ENCODE peak calls at places on chromosome 22, in four cellular contexts. C, X, B and U are unnamed samples.

GRCh38 chr22:30295576-30295975 is 6.3 kb upstream of the CASTOR1 start:
- DNase-seq in C (no peak), X (no peak), B (no peak), U (no peak)

GRCh38 chr22:43200031-43200430 is 13.1 kb upstream of the TTLL12 start:
- DNase-seq in C (no peak), B (no peak), X (peak), U (no peak)

GRCh38 chr22:31100762-31101525 is 6.4 kb downstream of the SELENOM start:
- DNase-seq in B (no peak), X (no peak), C (no peak), U (no peak)

GRCh38 chr22:37310815-37311595 is 28.7 kb downstream of the CYTH4 start:
- DNase-seq in X (no peak), C (no peak), B (no peak), U (no peak)

GRCh38 chr22:43449205-43449830 is 37.5 kb downstream of the MPPED1 start:
- DNase-seq in X (no peak), C (no peak), B (no peak), U (no peak)

GRCh38 chr22:47107431-47107830 is 345.0 kb downstream of the TBC1D22A start:
- DNase-seq in C (peak), X (no peak), B (no peak), U (no peak)

GRCh38 chr22:50034126-50035081 is 21.8 kb upstream of the IL17REL start:
- DNase-seq in X (peak), C (no peak), B (no peak), U (no peak)

GRCh38 chr22:28183078-28183870 is 264.2 kb upstream of the PITPNB start:
- DNase-seq in X (no peak), C (no peak), B (no peak), U (no peak)

GRCh38 chr22:43750751-43751150 is 61.4 kb downstream of the EFCAB6 start:
- DNase-seq in B (no peak), X (no peak), C (no peak), U (no peak)

GRCh38 chr22:29621761-29622526 is 18.5 kb downstream of the NF2 start:
- DNase-seq in X (no peak), B (no peak), C (peak), U (no peak)

GRCh38 chr22:27941143-27941542 is 22.1 kb upstream of the PITPNB start:
- DNase-seq in C (no peak), X (no peak), B (no peak), U (no peak)

GRCh38 chr22:49663311-49663711 is 164.4 kb downstream of the BRD1 start:
- DNase-seq in C (no peak), B (no peak), X (peak), U (no peak)

GRCh38 chr22:34068011-34068410 is 147.7 kb upstream of the LARGE1 start:
- DNase-seq in B (no peak), X (no peak), C (no peak), U (no peak)

GRCh38 chr22:19325296-19325950 is 33.9 kb upstream of the CLTCL1 start:
- DNase-seq in C (no peak), B (no peak), X (no peak), U (no peak)

GRCh38 chr22:46734830-46735453 is 3.1 kb downstream of the CERK start:
- DNase-seq in C (no peak), X (no peak), B (peak), U (peak)

GRCh38 chr22:35911877-35912276 is 116.7 kb downstream of the RBFOX2 start:
- DNase-seq in C (no peak), X (no peak), B (no peak), U (no peak)

GRCh38 chr22:32106930-32107329 is 52.2 kb downstream of the C22orf42 start:
- DNase-seq in B (peak), C (no peak), X (no peak), U (no peak)

GRCh38 chr22:20613301-20613700 is 105.9 kb downstream of the MED15 start:
- DNase-seq in C (no peak), X (no peak), B (no peak), U (no peak)

GRCh38 chr22:42074153-42074750 is at the start of gene PHETA2:
- DNase-seq in C (no peak), X (peak), B (no peak), U (peak)

GRCh38 chr22:36862251-36863242 is 1.7 kb downstream of the NCF4 start:
- DNase-seq in C (no peak), B (peak), X (no peak), U (peak)

GRCh38 chr22:44547371-44547770 is 49.3 kb upstream of the RTL6 start:
- DNase-seq in C (no peak), B (no peak), X (no peak), U (no peak)

GRCh38 chr22:23796461-23796860 is 9.7 kb downstream of the SMARCB1 start:
- DNase-seq in X (peak), B (no peak), C (no peak), U (no peak)

GRCh38 chr22:19876941-19877625 is 22.4 kb upstream of the GNB1L start:
- DNase-seq in X (peak), B (no peak), C (no peak), U (no peak)

GRCh38 chr22:50425179-50425916 is 49.5 kb downstream of the SBF1 start:
- DNase-seq in B (no peak), X (peak), C (no peak), U (no peak)

GRCh38 chr22:19799322-19800190 is 39.0 kb downstream of the TBX1 start:
- DNase-seq in X (peak), B (no peak), C (no peak), U (no peak)

GRCh38 chr22:49629024-49629570 is 198.6 kb downstream of the BRD1 start:
- DNase-seq in X (no peak), B (no peak), C (no peak), U (no peak)

GRCh38 chr22:37735054-37735453 is 38.2 kb downstream of the TRIOBP start:
- DNase-seq in X (no peak), C (no peak), B (no peak), U (no peak)

GRCh38 chr22:42335839-42336378 is 65.5 kb upstream of the TCF20 start:
- DNase-seq in X (no peak), C (no peak), B (no peak), U (no peak)

GRCh38 chr22:50226224-50227165 is 18.3 kb downstream of the TUBGCP6 start:
- DNase-seq in B (no peak), C (no peak), X (no peak), U (no peak)

GRCh38 chr22:45863981-45864751 is 112.8 kb downstream of the WNT7B start:
- DNase-seq in B (peak), X (peak), C (peak), U (peak)

GRCh38 chr22:37309221-37310074 is 27.1 kb downstream of the CYTH4 start:
- DNase-seq in C (no peak), B (peak), X (no peak), U (no peak)

GRCh38 chr22:23357028-23357427 is 176.7 kb downstream of the BCR start:
- DNase-seq in C (no peak), B (no peak), X (no peak), U (no peak)

GRCh38 chr22:25051073-25051472 is 98.6 kb downstream of the KIAA1671 start:
- DNase-seq in C (peak), X (no peak), B (no peak), U (no peak)
- TF ChIP-seq CTCF in C (peak), X (peak), B (peak), U (no peak)

GRCh38 chr22:22087854-22088657 is 105.5 kb upstream of the TOP3B start:
- DNase-seq in B (no peak), X (no peak), C (no peak), U (no peak)
- TF ChIP-seq CTCF in B (no peak), X (no peak), C (no peak), U (no peak)

GRCh38 chr22:26837784-26838520 is 180.6 kb downstream of the MIAT start:
- DNase-seq in X (no peak), C (no peak), B (no peak), U (no peak)

GRCh38 chr22:26835023-26835422 is 177.6 kb downstream of the MIAT start:
- DNase-seq in B (no peak), C (no peak), X (no peak), U (no peak)

DNA sequence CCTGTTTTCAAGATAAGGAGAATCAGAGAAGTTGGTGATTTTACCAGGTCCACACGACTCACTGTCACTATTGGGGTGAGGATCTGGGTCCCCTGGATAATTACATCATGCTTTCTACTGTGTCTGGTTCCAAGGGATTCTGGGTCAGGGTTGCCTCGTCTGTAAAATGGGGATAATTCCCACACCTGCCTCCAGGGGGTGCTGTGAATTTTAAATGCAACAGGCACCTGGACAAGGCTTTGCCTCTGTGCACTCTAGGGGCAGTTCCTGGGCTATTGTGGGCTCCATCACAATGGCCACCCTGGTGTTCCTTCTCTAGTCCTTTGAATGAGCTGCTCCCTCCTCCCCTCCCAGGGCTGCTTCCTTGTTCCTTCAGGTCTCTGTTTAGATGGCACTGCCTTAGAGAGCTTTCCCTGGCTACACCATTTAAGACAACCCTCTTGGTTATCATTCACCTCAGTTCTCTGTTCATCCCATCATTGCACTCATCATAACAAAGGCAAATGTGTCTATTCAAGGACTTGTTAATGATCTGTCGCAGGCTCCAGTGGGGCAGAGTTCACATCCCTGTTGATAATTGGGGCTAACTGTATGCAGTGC is 178.6 kb downstream of the MIAT start:
- DNase-seq in C (peak), B (peak), X (no peak), U (no peak)
- TF ChIP-seq CTCF in C (peak), B (peak), X (peak), U (no peak)

GRCh38 chr22:18091916-18092526 is 14.2 kb downstream of the PEX26 start:
- DNase-seq in B (no peak), C (no peak), X (peak), U (no peak)
- TF ChIP-seq CTCF in B (no peak), C (no peak), X (no peak), U (no peak)

DNA sequence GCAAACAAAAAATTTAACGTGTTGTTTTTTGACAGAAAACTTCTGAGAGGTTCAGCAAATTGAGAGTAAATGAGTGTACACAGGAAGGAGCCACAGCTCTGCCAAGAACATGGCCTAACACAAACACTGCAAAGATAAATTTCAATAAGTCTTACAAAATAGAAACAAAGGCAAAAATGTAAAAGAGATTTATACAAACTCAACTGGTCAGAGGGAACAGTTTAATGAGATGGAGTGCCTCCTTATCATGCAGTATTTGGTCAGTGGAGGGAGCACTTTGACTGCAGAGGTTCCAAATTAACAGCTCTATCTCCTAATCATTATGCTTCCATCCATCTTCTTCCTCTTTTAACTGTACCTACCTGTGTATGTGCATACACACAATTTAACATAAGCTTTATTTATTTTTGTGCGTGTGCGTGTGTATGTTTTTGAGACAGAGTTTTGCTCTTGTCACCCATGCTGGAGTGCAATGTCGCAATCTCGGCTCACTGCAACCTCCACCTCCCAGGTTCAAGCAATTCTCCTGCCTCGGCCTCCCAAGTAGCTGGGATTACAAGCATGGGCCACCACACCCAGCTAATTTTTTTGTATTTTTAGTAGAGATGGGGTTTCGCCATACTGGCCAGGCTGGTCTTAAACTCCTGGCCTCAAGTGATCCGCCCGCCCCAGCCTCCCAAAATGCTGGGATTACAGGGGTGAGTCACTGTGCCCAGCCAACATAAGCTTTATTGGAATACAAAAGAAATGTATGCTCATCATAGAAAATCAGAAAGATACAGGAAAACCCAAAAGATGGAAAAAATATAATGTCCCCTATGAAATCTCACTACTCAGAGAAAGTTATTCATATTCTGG is 111.9 kb downstream of the MRTFA start:
- DNase-seq in B (peak), X (no peak), C (no peak), U (no peak)
- TF ChIP-seq CTCF in B (peak), X (peak), C (peak), U (no peak)